ENCODE peak calls at places on chromosomes 11 and 22, in six cellular contexts. T is chondrocyte; M is AG10803; L is NCI-H146; Z is activated CD4-positive, alpha-beta T cell treated with anti-CD3 and anti-CD28 coated beads, Interleukin-2, amount 50 U/mL, for 1 hour; R is COR-L47. Y is an unnamed sample.

GRCh38 chr11:17352925-17353227 is 1.3 kb downstream of the NCR3LG1 start:
- DNase-seq in L (peak), R (peak), Z (peak), M (peak), T (no peak), Y (no peak)

GRCh38 chr11:5229388-5229787 is 2.5 kb upstream of the HBB start:
- DNase-seq in M (no peak), Z (no peak), L (no peak), R (no peak), T (no peak), Y (no peak)

GRCh38 chr22:11307996-11308395 is 4220.0 kb upstream of the OR11H1 start:
- DNase-seq in Z (no peak), L (no peak), M (no peak), T (peak), R (no peak), Y (no peak)

GRCh38 chr11:125768256-125769046 is 10.2 kb downstream of the PATE2 start:
- DNase-seq in R (no peak), Z (no peak), M (no peak), L (no peak), T (no peak), Y (no peak)

GRCh38 chr11:122137081-122137793 is 21.2 kb upstream of the BLID start:
- DNase-seq in M (peak), Z (no peak), R (no peak), L (no peak), T (no peak), Y (peak)

GRCh38 chr11:76588455-76589325 is 81.9 kb downstream of the LRRC32 start:
- DNase-seq in Z (no peak), R (no peak), L (no peak), M (no peak), T (no peak), Y (no peak)

GRCh38 chr11:44670814-44671213 is 55.9 kb upstream of the TSPAN18 start:
- DNase-seq in M (no peak), L (no peak), Z (no peak), R (no peak), T (no peak), Y (no peak)

GRCh38 chr11:44199816-44200215 is 104.3 kb downstream of the EXT2 start:
- DNase-seq in Z (no peak), R (no peak), T (no peak), L (no peak), M (no peak), Y (no peak)

GRCh38 chr22:30325065-30325720 is 1.5 kb downstream of the TBC1D10A start:
- DNase-seq in L (no peak), M (peak), R (no peak), Z (no peak), T (no peak), Y (peak)